ENCODE peak calls at places on chromosomes 5 and 9, in six cellular contexts. W is EH; Z is activated naive CD8-positive, alpha-beta T cell treated with anti-CD3 and anti-CD28 coated beads, Interleukin-2, amount 50 U/mL, for 24 hours; J is uterus; U is kidney tubule cell; X is HuH-7. I is an unnamed sample.

GRCh38 chr5:76771705-76772405 is 47.0 kb upstream of the F2RL1 start:
- DNase-seq in U (no peak), X (no peak), J (no peak), W (no peak), Z (no peak), I (no peak)

GRCh38 chr9:38048319-38048969 is 20.6 kb downstream of the SHB start:
- DNase-seq in Z (no peak), W (peak), X (no peak), U (no peak), J (no peak), I (no peak)

GRCh38 chr5:30103056-30104020 is 1090.1 kb upstream of the CDH6 start:
- DNase-seq in Z (no peak), X (no peak), W (no peak), U (peak), J (no peak), I (no peak)

GRCh38 chr5:41747708-41748107 is 122.5 kb downstream of the OXCT1 start:
- DNase-seq in Z (no peak), W (no peak), J (no peak), X (no peak), U (no peak), I (no peak)

GRCh38 chr5:68140763-68141162 is 74.8 kb upstream of the PIK3R1 start:
- DNase-seq in X (no peak), J (no peak), Z (no peak), U (no peak), W (no peak), I (no peak)

GRCh38 chr5:181232593-181232992 is 9.5 kb downstream of the TRIM41 start:
- DNase-seq in Z (no peak), U (no peak), J (no peak), X (no peak), W (no peak), I (no peak)

GRCh38 chr5:137872476-137872875 is 4.8 kb downstream of the MYOT start:
- DNase-seq in Z (no peak), J (no peak), W (no peak), X (no peak), U (no peak), I (no peak)

GRCh38 chr9:77013186-77013931 is 6.1 kb upstream of the FOXB2 start:
- DNase-seq in W (no peak), J (no peak), Z (no peak), X (no peak), U (no peak), I (no peak)

GRCh38 chr9:124511426-124511840 is 4.2 kb upstream of the NR5A1 start:
- DNase-seq in U (peak), W (peak), X (peak), J (no peak), Z (no peak), I (peak)

GRCh38 chr5:53392073-53392472 is 88.4 kb upstream of the FST start:
- DNase-seq in X (no peak), J (no peak), U (no peak), Z (no peak), W (no peak), I (no peak)

GRCh38 chr9:121286973-121287721 is 19.2 kb downstream of the GSN start:
- DNase-seq in Z (peak), X (peak), U (peak), W (peak), J (peak), I (peak)

GRCh38 chr9:107866912-107867311 is 377.3 kb upstream of the KLF4 start:
- DNase-seq in X (no peak), J (no peak), U (peak), Z (no peak), W (no peak), I (no peak)

GRCh38 chr9:21504894-21505293 is 22.8 kb upstream of the IFNE start:
- DNase-seq in J (no peak), U (no peak), Z (no peak), W (no peak), X (no peak), I (peak)

GRCh38 chr5:67842806-67843205 is 372.8 kb upstream of the PIK3R1 start:
- DNase-seq in J (no peak), W (peak), Z (no peak), X (no peak), U (no peak), I (no peak)

GRCh38 chr9:18756712-18757125 is 276.3 kb downstream of the SAXO1 start:
- DNase-seq in J (no peak), Z (no peak), X (no peak), U (no peak), W (no peak), I (no peak)

GRCh38 chr9:125241863-125242739 is 958 bp upstream of the HSPA5 start:
- DNase-seq in W (no peak), U (no peak), J (peak), X (peak), Z (no peak), I (no peak)

GRCh38 chr9:4375424-4376195 is 75.7 kb upstream of the GLIS3 start:
- DNase-seq in W (peak), X (no peak), U (peak), Z (no peak), J (no peak), I (peak)

GRCh38 chr9:123335227-123335985 is 20.6 kb upstream of the CRB2 start:
- DNase-seq in X (no peak), Z (no peak), U (peak), J (no peak), W (peak), I (no peak)

GRCh38 chr5:75235711-75236110 is 967 bp downstream of the ANKRD31 start:
- DNase-seq in W (no peak), X (no peak), U (no peak), Z (no peak), J (no peak), I (no peak)

GRCh38 chr9:86098793-86099694 is at the start of gene GOLM1:
- DNase-seq in Z (peak), W (peak), X (peak), J (peak), U (peak), I (peak)

GRCh38 chr5:87254035-87254434 is 13.6 kb upstream of the RASA1 start:
- DNase-seq in Z (no peak), W (no peak), U (no peak), J (no peak), X (no peak), I (no peak)

GRCh38 chr5:11642398-11642797 is 261.8 kb downstream of the CTNND2 start:
- DNase-seq in J (no peak), Z (no peak), X (no peak), U (no peak), W (no peak), I (no peak)

GRCh38 chr9:135087489-135087791 is at the start of gene OLFM1:
- DNase-seq in J (peak), U (peak), Z (peak), X (peak), W (peak), I (peak)

GRCh38 chr9:80467632-80468031 is 895.9 kb downstream of the TLE4 start:
- DNase-seq in X (no peak), J (no peak), W (no peak), U (peak), Z (no peak), I (no peak)

GRCh38 chr9:34126207-34127034 is at the start of gene DCAF12:
- DNase-seq in Z (peak), W (peak), J (peak), U (peak), X (peak), I (peak)

GRCh38 chr9:132077881-132078280 is 1.8 kb downstream of the MED27 start:
- DNase-seq in U (no peak), X (no peak), J (no peak), Z (no peak), W (peak), I (no peak)

GRCh38 chr5:28397502-28397941 is 1359.1 kb upstream of the CDH9 start:
- DNase-seq in X (no peak), Z (no peak), W (no peak), U (peak), J (no peak), I (no peak)

GRCh38 chr9:91948061-91948422 is 2.0 kb downstream of the ROR2 start:
- DNase-seq in W (no peak), U (no peak), Z (no peak), X (no peak), J (no peak), I (no peak)

GRCh38 chr9:1604942-1605560 is 410.1 kb upstream of the SMARCA2 start:
- DNase-seq in W (peak), U (peak), J (no peak), Z (no peak), X (peak), I (peak)

I was measured in HT-29.